ENCODE peak calls at places on chromosomes 6 and 20, in six cellular contexts. One of them, this sample, is unnamed.
A peak's percentile ranks its signal among the peaks of the same experiment; 100 is the strongest.

GRCh38 chr6:85678602-85679444 is 36.1 kb upstream of the SYNCRIP start:
- DNase-seq in mucosa of descending colon: peak; percentile 98
- DNase-seq in endothelial cell of umbilical vein: peak; percentile 99
- DNase-seq in left cardiac atrium: peak; percentile 98
- DNase-seq in DMS153: peak; percentile 99
- DNase-seq in ELR: peak; percentile 99
- DNase-seq in this sample: peak; percentile 98

GRCh38 chr20:38387953-38388352 is 41.7 kb downstream of the LBP start:
- DNase-seq in mucosa of descending colon: no peak
- DNase-seq in endothelial cell of umbilical vein: no peak
- DNase-seq in left cardiac atrium: no peak
- DNase-seq in DMS153: no peak
- DNase-seq in ELR: peak; percentile 20
- DNase-seq in this sample: no peak

GRCh38 chr6:7124631-7125030 is 16.9 kb downstream of the RREB1 start:
- DNase-seq in mucosa of descending colon: no peak
- DNase-seq in endothelial cell of umbilical vein: no peak
- DNase-seq in left cardiac atrium: no peak
- DNase-seq in DMS153: no peak
- DNase-seq in ELR: no peak
- DNase-seq in this sample: no peak

GRCh38 chr20:19321176-19321575 is 108.7 kb downstream of the SLC24A3 start:
- DNase-seq in mucosa of descending colon: no peak
- DNase-seq in endothelial cell of umbilical vein: no peak
- DNase-seq in left cardiac atrium: no peak
- DNase-seq in DMS153: no peak
- DNase-seq in ELR: no peak
- DNase-seq in this sample: no peak

GRCh38 chr6:453152-453551 is 61.6 kb downstream of the IRF4 start:
- DNase-seq in mucosa of descending colon: no peak
- DNase-seq in endothelial cell of umbilical vein: no peak
- DNase-seq in left cardiac atrium: peak; percentile 45
- DNase-seq in DMS153: no peak
- DNase-seq in ELR: no peak
- DNase-seq in this sample: no peak

GRCh38 chr6:30885999-30886896 is 1.9 kb downstream of the DDR1 start:
- DNase-seq in mucosa of descending colon: no peak
- DNase-seq in endothelial cell of umbilical vein: no peak
- DNase-seq in left cardiac atrium: peak; percentile 73
- DNase-seq in DMS153: peak; percentile 61
- DNase-seq in ELR: peak; percentile 96
- DNase-seq in this sample: peak; percentile 66

GRCh38 chr6:105001063-105001462 is 44.2 kb downstream of the LIN28B start:
- DNase-seq in mucosa of descending colon: no peak
- DNase-seq in endothelial cell of umbilical vein: no peak
- DNase-seq in left cardiac atrium: no peak
- DNase-seq in DMS153: no peak
- DNase-seq in ELR: no peak
- DNase-seq in this sample: no peak

GRCh38 chr6:128379577-128379976 is 140.8 kb downstream of the PTPRK start:
- DNase-seq in mucosa of descending colon: no peak
- DNase-seq in endothelial cell of umbilical vein: no peak
- DNase-seq in left cardiac atrium: no peak
- DNase-seq in DMS153: no peak
- DNase-seq in ELR: no peak
- DNase-seq in this sample: no peak

GRCh38 chr6:79466222-79466834 is 70.9 kb downstream of the LCA5 start:
- DNase-seq in mucosa of descending colon: no peak
- DNase-seq in endothelial cell of umbilical vein: peak; percentile 59
- DNase-seq in left cardiac atrium: no peak
- DNase-seq in DMS153: no peak
- DNase-seq in ELR: peak; percentile 47
- DNase-seq in this sample: no peak

GRCh38 chr6:20213271-20213798 is 1.1 kb upstream of the MBOAT1 start:
- DNase-seq in mucosa of descending colon: no peak
- DNase-seq in endothelial cell of umbilical vein: no peak
- DNase-seq in left cardiac atrium: no peak
- DNase-seq in DMS153: no peak
- DNase-seq in ELR: peak; percentile 6
- DNase-seq in this sample: no peak

GRCh38 chr20:63279931-63280330 is 7.3 kb downstream of the ARFGAP1 start:
- DNase-seq in mucosa of descending colon: no peak
- DNase-seq in endothelial cell of umbilical vein: no peak
- DNase-seq in left cardiac atrium: no peak
- DNase-seq in DMS153: no peak
- DNase-seq in ELR: no peak
- DNase-seq in this sample: no peak

GRCh38 chr6:157333537-157333936 is 10.2 kb upstream of the TMEM242 start:
- DNase-seq in mucosa of descending colon: no peak
- DNase-seq in endothelial cell of umbilical vein: no peak
- DNase-seq in left cardiac atrium: no peak
- DNase-seq in DMS153: no peak
- DNase-seq in ELR: no peak
- DNase-seq in this sample: no peak

GRCh38 chr20:56762829-56763228 is 133.7 kb downstream of the TFAP2C start:
- DNase-seq in mucosa of descending colon: no peak
- DNase-seq in endothelial cell of umbilical vein: no peak
- DNase-seq in left cardiac atrium: no peak
- DNase-seq in DMS153: no peak
- DNase-seq in ELR: no peak
- DNase-seq in this sample: no peak